ENCODE peak calls at places on chromosome 17, in seven cellular contexts. One of them, this sample, is unnamed.

GRCh38 chr17:869567-870530 is 87.7 kb downstream of the MRM3 start:
- DNase-seq in gastrocnemius medialis: peak
- DNase-seq in body of pancreas: no peak
- DNase-seq in transverse colon: no peak
- DNase-seq in uterus: peak
- DNase-seq in GM12892: no peak
- DNase-seq in IMR-90: peak
- DNase-seq in this sample: no peak

GRCh38 chr17:13541032-13541480 is 60.7 kb downstream of the HS3ST3A1 start:
- DNase-seq in gastrocnemius medialis: no peak
- DNase-seq in body of pancreas: peak
- DNase-seq in transverse colon: no peak
- DNase-seq in uterus: peak
- DNase-seq in GM12892: no peak
- DNase-seq in IMR-90: peak
- DNase-seq in this sample: no peak

GRCh38 chr17:14513835-14514234 is 213.0 kb downstream of the HS3ST3B1 start:
- DNase-seq in gastrocnemius medialis: no peak
- DNase-seq in body of pancreas: no peak
- DNase-seq in transverse colon: no peak
- DNase-seq in uterus: no peak
- DNase-seq in GM12892: no peak
- DNase-seq in IMR-90: no peak
- DNase-seq in this sample: no peak

GRCh38 chr17:34356194-34356593 is at the start of gene CCL13:
- DNase-seq in gastrocnemius medialis: peak
- DNase-seq in body of pancreas: no peak
- DNase-seq in transverse colon: no peak
- DNase-seq in uterus: no peak
- DNase-seq in GM12892: no peak
- DNase-seq in IMR-90: no peak
- DNase-seq in this sample: no peak

GRCh38 chr17:13306310-13306962 is 288.6 kb upstream of the ELAC2 start:
- DNase-seq in gastrocnemius medialis: no peak
- DNase-seq in body of pancreas: peak
- DNase-seq in transverse colon: no peak
- DNase-seq in uterus: no peak
- DNase-seq in GM12892: no peak
- DNase-seq in IMR-90: peak
- DNase-seq in this sample: peak

GRCh38 chr17:49779730-49780220 is 8.7 kb upstream of the KAT7 start:
- DNase-seq in gastrocnemius medialis: no peak
- DNase-seq in body of pancreas: peak
- DNase-seq in transverse colon: peak
- DNase-seq in uterus: no peak
- DNase-seq in GM12892: no peak
- DNase-seq in IMR-90: peak
- DNase-seq in this sample: peak

GRCh38 chr17:78257810-78258322 is 26.4 kb downstream of the TMEM235 start:
- DNase-seq in gastrocnemius medialis: no peak
- DNase-seq in body of pancreas: peak
- DNase-seq in transverse colon: no peak
- DNase-seq in uterus: no peak
- DNase-seq in GM12892: no peak
- DNase-seq in IMR-90: peak
- DNase-seq in this sample: peak

GRCh38 chr17:1259910-1260389 is 10.3 kb upstream of the BHLHA9 start:
- DNase-seq in gastrocnemius medialis: no peak
- DNase-seq in body of pancreas: no peak
- DNase-seq in transverse colon: no peak
- DNase-seq in uterus: no peak
- DNase-seq in GM12892: no peak
- DNase-seq in IMR-90: no peak
- DNase-seq in this sample: no peak

GRCh38 chr17:61678339-61678738 is 87.3 kb upstream of the NACA2 start:
- DNase-seq in gastrocnemius medialis: no peak
- DNase-seq in body of pancreas: no peak
- DNase-seq in transverse colon: no peak
- DNase-seq in uterus: no peak
- DNase-seq in GM12892: no peak
- DNase-seq in IMR-90: no peak
- DNase-seq in this sample: no peak

GRCh38 chr17:1267471-1267947 is 2.7 kb upstream of the BHLHA9 start:
- DNase-seq in gastrocnemius medialis: peak
- DNase-seq in body of pancreas: peak
- DNase-seq in transverse colon: no peak
- DNase-seq in uterus: peak
- DNase-seq in GM12892: no peak
- DNase-seq in IMR-90: no peak
- DNase-seq in this sample: no peak

GRCh38 chr17:7851438-7852261 is 3.2 kb upstream of the TMEM88 start:
- DNase-seq in gastrocnemius medialis: peak
- DNase-seq in body of pancreas: peak
- DNase-seq in transverse colon: peak
- DNase-seq in uterus: peak
- DNase-seq in GM12892: peak
- DNase-seq in IMR-90: peak
- DNase-seq in this sample: peak

GRCh38 chr17:50800196-50800700 is 32.9 kb upstream of the ANKRD40CL start:
- DNase-seq in gastrocnemius medialis: no peak
- DNase-seq in body of pancreas: no peak
- DNase-seq in transverse colon: no peak
- DNase-seq in uterus: no peak
- DNase-seq in GM12892: no peak
- DNase-seq in IMR-90: no peak
- DNase-seq in this sample: no peak

GRCh38 chr17:28199728-28200127 is 119.3 kb upstream of the TMEM97 start:
- DNase-seq in gastrocnemius medialis: no peak
- DNase-seq in body of pancreas: no peak
- DNase-seq in transverse colon: no peak
- DNase-seq in uterus: no peak
- DNase-seq in GM12892: no peak
- DNase-seq in IMR-90: no peak
- DNase-seq in this sample: no peak

GRCh38 chr17:79461041-79461440 is 149.8 kb downstream of the RBFOX3 start:
- DNase-seq in gastrocnemius medialis: no peak
- DNase-seq in body of pancreas: no peak
- DNase-seq in transverse colon: no peak
- DNase-seq in uterus: no peak
- DNase-seq in GM12892: no peak
- DNase-seq in IMR-90: peak
- DNase-seq in this sample: no peak

GRCh38 chr17:63542942-63543821 is 7.1 kb upstream of the DCAF7 start:
- DNase-seq in gastrocnemius medialis: peak
- DNase-seq in body of pancreas: peak
- DNase-seq in transverse colon: peak
- DNase-seq in uterus: no peak
- DNase-seq in GM12892: peak
- DNase-seq in IMR-90: no peak
- DNase-seq in this sample: no peak

GRCh38 chr17:12721581-12721980 is 55.9 kb downstream of the MYOCD start:
- DNase-seq in gastrocnemius medialis: no peak
- DNase-seq in body of pancreas: no peak
- DNase-seq in transverse colon: no peak
- DNase-seq in uterus: no peak
- DNase-seq in GM12892: no peak
- DNase-seq in IMR-90: no peak
- DNase-seq in this sample: no peak

GRCh38 chr17:81391964-81392908 is 3.0 kb upstream of the BAHCC1 start:
- DNase-seq in gastrocnemius medialis: peak
- DNase-seq in body of pancreas: no peak
- DNase-seq in transverse colon: peak
- DNase-seq in uterus: peak
- DNase-seq in GM12892: no peak
- DNase-seq in IMR-90: peak
- DNase-seq in this sample: no peak

GRCh38 chr17:81394377-81394747 is 895 bp upstream of the BAHCC1 start:
- DNase-seq in gastrocnemius medialis: no peak
- DNase-seq in body of pancreas: no peak
- DNase-seq in transverse colon: no peak
- DNase-seq in uterus: no peak
- DNase-seq in GM12892: no peak
- DNase-seq in IMR-90: no peak
- DNase-seq in this sample: no peak

GRCh38 chr17:81392909-81393654 is 2.2 kb upstream of the BAHCC1 start:
- DNase-seq in gastrocnemius medialis: no peak
- DNase-seq in body of pancreas: no peak
- DNase-seq in transverse colon: no peak
- DNase-seq in uterus: no peak
- DNase-seq in GM12892: no peak
- DNase-seq in IMR-90: no peak
- DNase-seq in this sample: peak

GRCh38 chr17:81394831-81395599 is at the start of gene BAHCC1:
- DNase-seq in gastrocnemius medialis: peak
- DNase-seq in body of pancreas: peak
- DNase-seq in transverse colon: peak
- DNase-seq in uterus: peak
- DNase-seq in GM12892: peak
- DNase-seq in IMR-90: peak
- DNase-seq in this sample: peak

DNA sequence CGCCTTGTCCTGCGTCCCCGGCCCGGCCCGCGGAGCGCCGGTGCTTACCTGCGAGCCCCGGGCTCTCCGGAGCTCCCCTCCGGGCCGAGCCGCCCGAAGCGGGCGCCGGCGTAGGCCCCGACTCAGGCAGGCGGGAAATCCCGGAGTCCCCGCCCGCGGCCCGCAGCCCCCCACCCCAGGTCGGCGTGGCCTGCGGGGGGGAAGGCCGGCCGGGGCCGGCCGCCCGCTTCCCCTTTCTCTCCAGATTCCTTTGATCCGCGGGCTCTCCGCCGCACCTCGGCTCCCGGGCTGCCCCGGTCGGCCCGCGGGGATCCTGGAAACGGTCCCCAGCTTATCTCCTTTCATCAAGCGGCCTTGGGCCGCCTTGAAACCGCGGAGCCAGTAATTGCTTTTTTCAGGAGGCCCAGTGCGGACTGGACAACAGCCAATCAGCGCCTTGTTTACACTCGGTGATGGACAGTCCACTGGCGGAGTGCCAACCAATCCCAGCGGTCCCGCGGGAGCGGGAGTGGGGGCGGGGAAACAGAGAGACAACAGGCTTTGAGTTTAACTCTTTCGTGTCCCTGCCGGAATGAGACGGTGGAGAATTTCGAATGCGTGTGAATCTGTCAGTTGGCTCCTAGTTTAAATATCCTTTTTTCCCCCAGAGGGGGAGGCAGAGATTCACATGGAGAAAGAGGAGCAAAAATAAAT is 1.4 kb upstream of the BAHCC1 start:
- DNase-seq in gastrocnemius medialis: peak
- DNase-seq in body of pancreas: peak
- DNase-seq in transverse colon: peak
- DNase-seq in uterus: peak
- DNase-seq in GM12892: peak
- DNase-seq in IMR-90: peak
- DNase-seq in this sample: peak
- TF ChIP-seq POLR2A in gastrocnemius medialis: peak
- TF ChIP-seq POLR2A in body of pancreas: no peak
- TF ChIP-seq POLR2A in transverse colon: peak
- TF ChIP-seq POLR2A in uterus: peak
- TF ChIP-seq POLR2A in GM12892: no peak
- TF ChIP-seq POLR2A in IMR-90: no peak
- TF ChIP-seq POLR2A in this sample: no peak

GRCh38 chr17:17972126-17972951 is at the start of the genes DRC3 and TOM1L2:
- DNase-seq in gastrocnemius medialis: peak
- DNase-seq in body of pancreas: peak
- DNase-seq in transverse colon: peak
- DNase-seq in uterus: peak
- DNase-seq in GM12892: peak
- DNase-seq in IMR-90: peak
- DNase-seq in this sample: peak
- TF ChIP-seq POLR2A in gastrocnemius medialis: peak
- TF ChIP-seq POLR2A in body of pancreas: peak
- TF ChIP-seq POLR2A in transverse colon: peak
- TF ChIP-seq POLR2A in uterus: peak
- TF ChIP-seq POLR2A in GM12892: peak
- TF ChIP-seq POLR2A in IMR-90: peak
- TF ChIP-seq POLR2A in this sample: peak

DNA sequence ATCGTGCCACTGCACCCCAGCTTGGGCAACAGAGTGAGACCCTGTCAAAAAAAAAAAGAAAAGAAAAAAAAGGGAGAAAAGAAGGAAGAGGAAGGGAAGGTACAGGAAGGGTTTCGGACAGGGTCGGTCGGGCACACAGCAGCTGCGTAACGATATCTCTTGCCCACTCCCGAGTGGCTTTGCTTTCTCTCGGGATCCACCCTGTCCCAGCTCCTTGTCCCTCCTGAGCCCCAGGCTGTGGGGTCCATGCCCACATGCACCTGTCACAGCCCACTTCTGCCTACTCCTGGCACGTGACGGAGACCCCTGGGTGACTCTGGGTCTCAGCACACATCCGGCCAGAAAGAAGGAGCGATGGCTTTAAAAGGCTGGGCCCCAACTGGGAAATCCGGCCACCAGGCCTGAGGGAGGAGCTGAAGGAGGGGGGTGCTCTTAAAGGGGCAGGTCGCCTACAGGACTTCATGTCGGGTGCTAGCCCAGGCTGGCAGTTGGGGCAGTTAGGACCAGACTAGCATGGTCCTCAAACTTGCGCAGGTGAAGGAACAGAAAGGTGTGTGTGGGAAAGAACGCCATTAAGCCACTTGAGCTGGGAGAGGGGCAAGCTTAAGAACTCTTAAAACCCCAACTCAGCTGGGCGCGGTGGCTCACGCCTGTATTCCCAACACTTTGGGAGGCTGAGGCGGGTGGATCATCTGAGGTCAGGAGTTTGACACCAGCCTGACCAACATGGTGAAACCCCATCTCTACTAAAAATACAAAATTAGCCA is at the start of gene GHDC:
- DNase-seq in gastrocnemius medialis: peak
- DNase-seq in body of pancreas: peak
- DNase-seq in transverse colon: peak
- DNase-seq in uterus: peak
- DNase-seq in GM12892: peak
- DNase-seq in IMR-90: peak
- DNase-seq in this sample: peak
- TF ChIP-seq POLR2A in gastrocnemius medialis: no peak
- TF ChIP-seq POLR2A in body of pancreas: no peak
- TF ChIP-seq POLR2A in transverse colon: no peak
- TF ChIP-seq POLR2A in uterus: no peak
- TF ChIP-seq POLR2A in GM12892: peak
- TF ChIP-seq POLR2A in IMR-90: no peak
- TF ChIP-seq POLR2A in this sample: no peak

DNA sequence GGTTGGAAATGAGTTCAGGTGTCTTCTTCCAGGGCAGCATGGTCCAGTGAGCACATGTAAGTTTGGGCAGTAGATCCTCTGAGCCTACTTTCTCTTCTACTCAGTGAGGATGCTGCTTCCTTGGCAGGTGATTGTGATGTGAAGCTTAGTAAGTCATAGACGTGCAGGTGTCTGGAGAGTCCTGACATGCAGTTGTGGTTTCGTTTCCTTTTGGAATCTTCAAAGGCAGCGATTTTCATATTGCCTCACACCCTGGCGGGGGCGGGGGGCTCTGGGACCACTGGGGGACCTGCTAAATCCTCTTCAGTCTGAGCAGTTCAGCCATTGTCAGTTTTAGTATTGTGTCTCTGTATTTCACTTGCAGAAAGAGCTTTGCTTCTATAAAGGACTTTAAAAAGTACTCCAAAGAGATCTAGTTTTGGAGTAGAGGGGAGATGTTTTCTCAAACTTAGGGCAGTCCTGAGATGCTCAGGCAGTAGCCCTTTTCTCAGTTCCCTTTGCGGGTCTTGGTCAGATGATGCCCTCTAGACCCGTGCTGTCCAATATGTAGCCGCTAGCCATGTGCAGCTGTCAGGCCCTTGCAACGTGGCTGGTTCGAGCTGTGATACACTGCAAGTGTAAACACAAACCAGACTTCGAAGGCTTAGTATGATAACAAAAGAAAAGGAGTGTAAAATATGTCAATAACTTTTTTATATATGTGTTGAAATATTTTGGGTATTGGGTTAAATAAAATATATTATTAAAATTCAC is 4.0 kb upstream of the CDK5R1 start:
- DNase-seq in gastrocnemius medialis: no peak
- DNase-seq in body of pancreas: no peak
- DNase-seq in transverse colon: no peak
- DNase-seq in uterus: no peak
- DNase-seq in GM12892: no peak
- DNase-seq in IMR-90: peak
- DNase-seq in this sample: no peak
- TF ChIP-seq POLR2A in gastrocnemius medialis: no peak
- TF ChIP-seq POLR2A in body of pancreas: no peak
- TF ChIP-seq POLR2A in transverse colon: no peak
- TF ChIP-seq POLR2A in uterus: no peak
- TF ChIP-seq POLR2A in GM12892: no peak
- TF ChIP-seq POLR2A in IMR-90: no peak
- TF ChIP-seq POLR2A in this sample: no peak